ENCODE peak calls at places on chromosome 6, in seven cellular contexts. I is CD8-positive, alpha-beta memory T cell; H is GM23338; G is heart right ventricle; S is psoas muscle; U is left ventricle myocardium inferior; D is uterus. W is an unnamed sample.

GRCh38 chr6:128443553-128443952 is 76.8 kb downstream of the PTPRK start:
- DNase-seq in G (no peak), U (no peak), H (no peak), D (no peak), I (no peak), S (no peak), W (no peak)

GRCh38 chr6:296151-297122 is 4.2 kb downstream of the DUSP22 start:
- DNase-seq in I (peak; percentile 26), U (no peak), G (peak; percentile 43), H (no peak), S (no peak), D (no peak), W (no peak)

GRCh38 chr6:158707826-158708225 is 58.0 kb downstream of the SYTL3 start:
- DNase-seq in I (no peak), H (no peak), G (no peak), D (no peak), U (peak; percentile 29), S (no peak), W (no peak)

GRCh38 chr6:145276746-145277145 is 458.6 kb downstream of the EPM2A start:
- DNase-seq in D (no peak), S (no peak), I (no peak), H (no peak), U (no peak), G (no peak), W (no peak)

GRCh38 chr6:131937703-131938631 is 13.2 kb downstream of the CCN2 start:
- DNase-seq in H (no peak), U (no peak), S (no peak), D (peak; percentile 21), I (no peak), G (no peak), W (no peak)

GRCh38 chr6:128696651-128697391 is 176.4 kb upstream of the PTPRK start:
- DNase-seq in I (no peak), G (no peak), H (no peak), D (no peak), S (no peak), U (no peak), W (no peak)

GRCh38 chr6:160137989-160138835 is 16.6 kb downstream of the SLC22A1 start:
- DNase-seq in I (peak; percentile 47), U (no peak), G (peak; percentile 37), D (peak; percentile 53), S (no peak), H (peak; percentile 75), W (peak; percentile 44)

GRCh38 chr6:167993169-167993568 is 4.3 kb upstream of the KIF25 start:
- DNase-seq in D (no peak), S (peak; percentile 71), I (no peak), G (peak; percentile 79), U (peak; percentile 69), H (no peak), W (no peak)

GRCh38 chr6:117441824-117442264 is 16.1 kb upstream of the ROS1 start:
- DNase-seq in D (no peak), S (no peak), G (no peak), H (no peak), I (no peak), U (no peak), W (no peak)

GRCh38 chr6:127347188-127347587 is 3.8 kb upstream of the ECHDC1 start:
- DNase-seq in I (no peak), U (no peak), G (no peak), H (no peak), D (no peak), S (no peak), W (no peak)

GRCh38 chr6:31614075-31614619 is 887 bp upstream of the AIF1 start:
- DNase-seq in S (no peak), H (no peak), U (no peak), I (no peak), D (no peak), G (no peak), W (no peak)

GRCh38 chr6:2204272-2204671 is 41.1 kb downstream of the GMDS start:
- DNase-seq in S (no peak), H (no peak), U (no peak), I (no peak), D (no peak), G (no peak), W (no peak)

GRCh38 chr6:27866370-27867050 is 45.7 kb downstream of the OR2B2 start:
- DNase-seq in S (no peak), D (no peak), G (no peak), H (peak; percentile 71), U (no peak), I (peak; percentile 75), W (no peak)

GRCh38 chr6:24718449-24719124 is 367 bp downstream of the C6orf62 start:
- DNase-seq in D (no peak), G (no peak), S (no peak), U (no peak), I (peak; percentile 24), H (no peak), W (no peak)

GRCh38 chr6:146420255-146420654 is 123.4 kb upstream of the RAB32 start:
- DNase-seq in S (no peak), H (no peak), D (no peak), U (no peak), I (no peak), G (no peak), W (no peak)

GRCh38 chr6:35486005-35486925 is 10.6 kb downstream of the TEAD3 start:
- DNase-seq in U (peak; percentile 36), G (no peak), I (no peak), D (peak; percentile 93), H (peak; percentile 94), S (peak; percentile 56), W (no peak)

GRCh38 chr6:118984342-118984741 is 49.4 kb upstream of the MCM9 start:
- DNase-seq in I (no peak), G (no peak), S (no peak), D (no peak), U (no peak), H (no peak), W (no peak)

GRCh38 chr6:129104131-129104530 is 221.2 kb downstream of the LAMA2 start:
- DNase-seq in S (no peak), D (no peak), H (no peak), G (no peak), I (no peak), U (no peak), W (no peak)

GRCh38 chr6:2791124-2792050 is 26.2 kb downstream of the WRNIP1 start:
- DNase-seq in I (peak; percentile 40), H (peak; percentile 87), D (peak; percentile 59), G (peak; percentile 77), S (peak; percentile 73), U (peak; percentile 38), W (peak; percentile 84)

GRCh38 chr6:87721311-87721710 is 19.3 kb upstream of the AKIRIN2 start:
- DNase-seq in G (no peak), U (no peak), H (no peak), D (no peak), S (no peak), I (no peak), W (no peak)

GRCh38 chr6:87723727-87724078 is 21.7 kb upstream of the AKIRIN2 start:
- DNase-seq in D (no peak), H (no peak), I (no peak), G (no peak), U (no peak), S (no peak), W (no peak)

GRCh38 chr6:87728706-87729105 is 26.7 kb upstream of the AKIRIN2 start:
- DNase-seq in H (no peak), G (no peak), D (no peak), U (no peak), I (no peak), S (no peak), W (no peak)

GRCh38 chr6:87722831-87723726 is 21.0 kb upstream of the AKIRIN2 start:
- DNase-seq in G (peak; percentile 71), D (no peak), H (peak; percentile 84), U (peak; percentile 65), I (no peak), S (peak; percentile 88), W (peak; percentile 71)

GRCh38 chr6:87724994-87725811 is 23.2 kb upstream of the AKIRIN2 start:
- DNase-seq in D (no peak), I (no peak), G (no peak), U (no peak), S (no peak), H (no peak), W (no peak)
- H3K4me1 ChIP-seq in D (no peaks in the 10 kb centered on the region), I (peaks cover 6% of the 10 kb centered on the region), G (peaks cover 3% of the 10 kb centered on the region), U (peaks cover 38% of the 10 kb centered on the region), S (peaks cover 58% of the 10 kb centered on the region), H (peaks cover 16% of the 10 kb centered on the region), W (no peaks in the 10 kb centered on the region)

DNA sequence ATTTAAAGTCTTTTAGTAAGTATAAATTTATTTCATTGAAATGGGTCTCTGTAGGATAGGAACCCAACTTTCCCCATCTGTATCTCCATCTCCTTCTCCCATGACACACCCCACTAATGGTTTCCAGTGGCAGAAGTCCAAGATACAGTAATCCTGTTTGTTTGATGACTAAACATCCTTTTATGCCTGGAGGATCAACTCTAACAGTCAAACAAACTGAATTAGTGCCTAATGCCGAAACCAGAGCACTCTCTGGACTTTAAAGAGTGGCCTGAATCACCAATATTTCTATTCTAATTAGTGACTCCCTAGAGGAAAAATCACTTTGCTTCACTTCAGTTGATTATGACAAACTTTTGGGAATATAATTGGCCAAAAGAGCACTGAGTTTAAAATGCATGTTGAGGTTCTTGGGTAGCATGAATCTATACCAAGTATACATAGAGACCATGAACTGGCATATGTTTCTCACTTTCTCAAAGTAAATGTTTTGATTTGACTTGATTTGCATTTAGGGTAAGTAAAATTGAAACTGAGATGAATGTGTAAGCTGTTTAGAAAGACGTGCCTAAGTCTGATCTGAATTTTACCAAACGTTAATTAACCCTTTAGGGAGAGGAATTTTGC is 776.4 kb upstream of the NRSN1 start:
- DNase-seq in I (no peak), G (no peak), S (no peak), U (no peak), D (no peak), H (no peak), W (no peak)
- H3K27ac ChIP-seq in I (no peak overlapping the region), G (no peak overlapping the region), S (no peak overlapping the region), U (no peak overlapping the region), D (no peak overlapping the region), H (no peak overlapping the region), W (no peak overlapping the region)

GRCh38 chr6:4059115-4059777 is 19.7 kb downstream of the FAM217A start:
- DNase-seq in S (no peak), G (no peak), I (peak; percentile 44), U (no peak), H (no peak), D (no peak), W (no peak)
- H3K4me3 ChIP-seq in S (no peak overlapping the region), G (no peak overlapping the region), I (no peak overlapping the region), U (no peak overlapping the region), H (no peak overlapping the region), D (no peak overlapping the region), W (no peak overlapping the region)

DNA sequence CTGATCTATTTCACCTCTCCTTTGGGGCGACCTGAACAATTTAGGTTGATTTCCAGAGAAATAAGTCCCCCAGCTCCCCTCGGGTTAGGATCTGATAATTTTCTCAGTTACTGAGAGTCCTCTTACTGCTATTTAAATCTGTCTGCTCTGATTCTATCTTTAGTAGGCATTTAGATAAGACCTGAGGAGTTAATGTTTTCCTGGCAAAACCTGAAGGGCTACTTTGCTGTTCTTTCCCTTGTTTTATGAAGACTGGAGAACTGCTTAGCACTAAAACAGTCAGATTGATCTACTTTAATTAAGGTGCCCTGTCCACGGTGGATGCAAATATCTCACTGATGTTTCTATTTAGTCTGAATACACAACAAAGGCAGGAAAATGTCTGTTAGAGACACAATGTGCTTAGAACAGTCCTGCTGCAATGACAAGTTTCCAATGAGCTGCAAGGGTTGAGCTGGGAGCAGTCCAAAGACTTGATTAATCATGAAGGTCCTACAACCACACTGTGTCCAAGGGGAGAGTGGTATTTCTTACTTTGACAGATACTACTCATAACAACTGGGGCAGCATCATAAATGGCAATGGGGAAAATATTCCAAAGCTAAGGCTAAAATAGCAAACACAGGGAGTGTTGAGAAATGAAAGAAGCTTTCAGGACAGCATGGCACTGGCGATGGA is 15.7 kb downstream of the ADTRP start:
- DNase-seq in D (no peak), U (no peak), H (no peak), S (no peak), G (no peak), I (no peak), W (no peak)
- H3K4me1 ChIP-seq in D (no peaks in the 10 kb centered on the region), U (peaks cover 15% of the 10 kb centered on the region), H (peaks cover 20% of the 10 kb centered on the region), S (no peaks in the 10 kb centered on the region), G (no peaks in the 10 kb centered on the region), I (no peaks in the 10 kb centered on the region), W (peaks cover 33% of the 10 kb centered on the region)